ENCODE peak calls at places on chromosome 6, in seven cellular contexts. E is H1, C is AG10803, M is fibroblast of villous mesenchyme, D is AG09319, A is cardiac muscle cell, B is WERI-Rb-1. W is an unnamed sample.
A peak's percentile ranks its signal among the peaks of the same experiment; 100 is the strongest.

GRCh38 chr6:57207141-57207540 is 15.0 kb downstream of the RAB23 start:
- DNase-seq in E (no peak), C (peak; percentile 46), M (peak; percentile 66), D (no peak), A (no peak), B (no peak), W (peak; percentile 22)

GRCh38 chr6:35736293-35736894 is 438 bp upstream of the ARMC12 start:
- DNase-seq in E (peak; percentile 95), C (peak; percentile 39), M (peak; percentile 73), D (no peak), A (peak; percentile 75), B (peak; percentile 88), W (peak; percentile 74)

GRCh38 chr6:88989215-88989614 is 25.8 kb upstream of the RNGTT start:
- DNase-seq in E (no peak), C (no peak), M (peak; percentile 47), D (no peak), A (no peak), B (no peak), W (peak; percentile 46)

GRCh38 chr6:170200458-170200891 is 90.4 kb downstream of the DLL1 start:
- DNase-seq in E (peak; percentile 29), C (no peak), M (peak; percentile 30), D (no peak), A (no peak), B (no peak), W (peak; percentile 9)

GRCh38 chr6:33850294-33850693 is 46.5 kb upstream of the MLN start:
- DNase-seq in E (no peak), C (no peak), M (no peak), D (no peak), A (no peak), B (no peak), W (no peak)

GRCh38 chr6:33724281-33725023 is 13.0 kb upstream of the UQCC2 start:
- DNase-seq in E (no peak), C (no peak), M (no peak), D (no peak), A (no peak), B (no peak), W (no peak)

GRCh38 chr6:45959534-45960195 is 56.0 kb downstream of the CLIC5 start:
- DNase-seq in E (no peak), C (peak; percentile 45), M (peak; percentile 27), D (no peak), A (peak; percentile 85), B (peak; percentile 47), W (peak; percentile 48)

GRCh38 chr6:30790734-30791383 is 46.5 kb upstream of the IER3 start:
- DNase-seq in E (no peak), C (no peak), M (no peak), D (no peak), A (no peak), B (no peak), W (no peak)

GRCh38 chr6:31940256-31940664 is 5.6 kb upstream of the CFB start:
- DNase-seq in E (no peak), C (peak; percentile 38), M (peak; percentile 52), D (no peak), A (no peak), B (no peak), W (peak; percentile 27)

GRCh38 chr6:164870175-164870574 is 439.2 kb downstream of the C6orf118 start:
- DNase-seq in E (no peak), C (no peak), M (no peak), D (no peak), A (no peak), B (no peak), W (no peak)

GRCh38 chr6:138382498-138383265 is 5.0 kb downstream of the SMIM28 start:
- DNase-seq in E (peak; percentile 60), C (no peak), M (no peak), D (no peak), A (no peak), B (no peak), W (no peak)

GRCh38 chr6:115891704-115892225 is 168.9 kb downstream of the FRK start:
- DNase-seq in E (no peak), C (no peak), M (no peak), D (no peak), A (no peak), B (no peak), W (no peak)

GRCh38 chr6:170073846-170074245 is 217.0 kb downstream of the DLL1 start:
- DNase-seq in E (no peak), C (no peak), M (no peak), D (no peak), A (no peak), B (peak; percentile 4), W (no peak)

GRCh38 chr6:135161996-135162395 is 19.1 kb upstream of the MYB start:
- DNase-seq in E (no peak), C (no peak), M (no peak), D (no peak), A (no peak), B (no peak), W (no peak)

GRCh38 chr6:68233623-68234022 is 401.5 kb upstream of the ADGRB3 start:
- DNase-seq in E (no peak), C (no peak), M (no peak), D (no peak), A (no peak), B (no peak), W (peak; percentile 61)

GRCh38 chr6:109373762-109374161 is 8.5 kb downstream of the CD164 start:
- DNase-seq in E (no peak), C (peak; percentile 26), M (no peak), D (no peak), A (no peak), B (no peak), W (no peak)

GRCh38 chr6:50305660-50306059 is 255.9 kb upstream of the DEFB112 start:
- DNase-seq in E (no peak), C (no peak), M (no peak), D (no peak), A (no peak), B (no peak), W (no peak)

GRCh38 chr6:31829633-31830492 is 2.3 kb downstream of the HSPA1B start:
- DNase-seq in E (no peak), C (peak; percentile 51), M (peak; percentile 72), D (no peak), A (peak; percentile 41), B (no peak), W (peak; percentile 59)

GRCh38 chr6:141110486-141110885 is 1022.2 kb upstream of the GJE1 start:
- DNase-seq in E (no peak), C (peak; percentile 80), M (no peak), D (no peak), A (no peak), B (no peak), W (peak; percentile 88)

GRCh38 chr6:106886922-106887797 is 87.4 kb downstream of the CD24 start:
- DNase-seq in E (no peak), C (no peak), M (no peak), D (no peak), A (peak; percentile 22), B (no peak), W (no peak)

GRCh38 chr6:151730496-151730870 is 77.0 kb upstream of the ESR1 start:
- DNase-seq in E (no peak), C (no peak), M (no peak), D (no peak), A (no peak), B (no peak), W (no peak)

GRCh38 chr6:151729829-151730495 is 77.5 kb upstream of the ESR1 start:
- DNase-seq in E (no peak), C (no peak), M (no peak), D (no peak), A (no peak), B (peak; percentile 38), W (no peak)

GRCh38 chr6:151733680-151734320 is 73.7 kb upstream of the ESR1 start:
- DNase-seq in E (no peak), C (no peak), M (no peak), D (no peak), A (no peak), B (no peak), W (no peak)

GRCh38 chr6:151731313-151731712 is 76.2 kb upstream of the ESR1 start:
- DNase-seq in E (no peak), C (no peak), M (no peak), D (no peak), A (no peak), B (no peak), W (no peak)
- TF ChIP-seq CTCF in E (no peak), C (no peak), M (no peak), D (no peak), A (no peak), B (no peak), W (no peak)

GRCh38 chr6:683742-684440 is 9.0 kb downstream of the EXOC2 start:
- DNase-seq in E (peak; percentile 63), C (peak; percentile 74), M (peak; percentile 95), D (peak; percentile 65), A (peak; percentile 57), B (peak; percentile 92), W (peak; percentile 71)

GRCh38 chr6:689223-689622 is 3.7 kb downstream of the EXOC2 start:
- DNase-seq in E (no peak), C (no peak), M (no peak), D (no peak), A (no peak), B (no peak), W (no peak)

GRCh38 chr6:680666-681374 is 12.1 kb downstream of the EXOC2 start:
- DNase-seq in E (peak; percentile 43), C (no peak), M (no peak), D (no peak), A (no peak), B (no peak), W (no peak)

GRCh38 chr6:684831-685636 is 7.9 kb downstream of the EXOC2 start:
- DNase-seq in E (peak; percentile 40), C (peak; percentile 42), M (peak; percentile 77), D (no peak), A (no peak), B (no peak), W (peak; percentile 76)

GRCh38 chr6:686528-686927 is 6.4 kb downstream of the EXOC2 start:
- DNase-seq in E (no peak), C (no peak), M (peak; percentile 86), D (no peak), A (peak; percentile 8), B (peak; percentile 53), W (peak; percentile 25)
- TF ChIP-seq CTCF in E (peak; percentile 39), C (peak; percentile 32), M (peak; percentile 48), D (no peak), A (peak; percentile 23), B (peak; percentile 80), W (peak; percentile 16)

DNA sequence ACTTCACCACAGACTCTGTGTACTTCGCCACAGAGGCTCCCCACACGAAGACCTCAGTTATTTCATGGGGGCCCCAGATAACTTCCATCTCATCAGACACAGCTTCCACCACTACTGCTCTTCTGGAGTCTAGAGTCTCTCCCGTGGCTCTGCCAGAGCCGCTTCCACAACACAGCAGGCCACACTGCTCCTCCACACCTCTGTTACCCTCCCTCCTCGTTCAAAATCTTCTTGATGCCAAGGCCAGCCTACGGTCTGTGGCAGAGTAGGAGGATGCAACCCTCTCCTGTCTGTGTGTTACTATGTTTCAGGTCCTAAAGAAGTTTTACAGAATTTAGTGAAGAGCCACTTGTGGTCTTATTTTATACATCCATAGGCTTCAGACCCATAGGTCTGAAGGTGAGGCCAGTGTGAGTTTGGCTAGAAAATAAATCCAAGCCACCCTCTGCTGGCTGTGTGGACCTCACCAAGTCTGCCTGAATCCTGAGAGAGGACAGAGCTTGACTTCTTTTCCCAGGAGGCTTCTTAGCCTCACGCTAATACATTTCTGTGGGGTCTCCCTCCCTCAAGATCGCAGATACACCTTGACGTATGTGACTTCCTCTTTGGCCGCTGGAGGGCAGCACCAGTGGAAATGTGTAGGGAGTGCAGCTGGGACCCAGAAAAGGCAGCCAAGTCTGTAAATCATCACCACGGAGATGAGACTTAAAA is 197.7 kb downstream of the FAXC start:
- DNase-seq in E (peak; percentile 89), C (peak; percentile 12), M (peak; percentile 4), D (no peak), A (peak; percentile 59), B (peak; percentile 73), W (peak; percentile 10)
- TF ChIP-seq CTCF in E (peak; percentile 72), C (peak; percentile 52), M (peak; percentile 68), D (peak; percentile 43), A (peak; percentile 53), B (peak; percentile 80), W (peak; percentile 35)

GRCh38 chr6:150865406-150866146 is at the start of gene MTHFD1L:
- DNase-seq in E (peak; percentile 89), C (peak; percentile 92), M (peak; percentile 96), D (peak; percentile 80), A (peak; percentile 88), B (peak; percentile 85), W (peak; percentile 91)
- TF ChIP-seq CTCF in E (peak; percentile 58), C (peak; percentile 42), M (peak; percentile 41), D (peak; percentile 29), A (peak; percentile 32), B (peak; percentile 53), W (peak; percentile 8)